ENCODE peak calls at places on chromosomes 3 and 15, in seven cellular contexts. P is body of pancreas; G is breast epithelium; Q is CD8-positive, alpha-beta T cell; C is lung; B is K562; K is heart left ventricle. A is an unnamed sample. For H3K27me3, the result is how much of the 10 kb centered on the place peaks cover.

GRCh38 chr15:41891946-41892345 is 1.9 kb downstream of the SPTBN5 start:
- DNase-seq in P (peak), G (no peak), Q (no peak), C (no peak), B (no peak), K (peak), A (no peak)

GRCh38 chr3:173893066-173893465 is 495.5 kb downstream of the NLGN1 start:
- DNase-seq in P (no peak), G (no peak), Q (no peak), C (no peak), B (no peak), K (no peak), A (no peak)

GRCh38 chr3:122514123-122515019 is at the start of gene KPNA1:
- DNase-seq in P (peak), G (peak), Q (peak), C (peak), B (peak), K (peak), A (peak)

GRCh38 chr3:25690768-25691548 is 26.3 kb upstream of the TOP2B start:
- DNase-seq in P (no peak), G (no peak), Q (no peak), C (no peak), B (no peak), K (no peak), A (no peak)

GRCh38 chr15:90610220-90610619 is 80.5 kb downstream of the CRTC3 start:
- DNase-seq in P (no peak), G (no peak), Q (no peak), C (no peak), B (no peak), K (no peak), A (no peak)

GRCh38 chr3:187976361-187976900 is 177.5 kb upstream of the LPP start:
- DNase-seq in P (no peak), G (no peak), Q (no peak), C (no peak), B (no peak), K (no peak), A (no peak)

GRCh38 chr15:57138260-57138895 is 219.9 kb downstream of the TCF12 start:
- DNase-seq in P (peak), G (no peak), Q (no peak), C (peak), B (peak), K (no peak), A (no peak)

GRCh38 chr3:62874398-62875102 is 666 bp downstream of the CADPS start:
- DNase-seq in P (peak), G (no peak), Q (no peak), C (no peak), B (no peak), K (no peak), A (no peak)

GRCh38 chr15:75763137-75763611 is 50.5 kb upstream of the CSPG4 start:
- DNase-seq in P (no peak), G (no peak), Q (no peak), C (no peak), B (no peak), K (no peak), A (no peak)

GRCh38 chr3:69970827-69971226 is 28.7 kb upstream of the SAMMSON start:
- DNase-seq in P (peak), G (no peak), Q (no peak), C (no peak), B (no peak), K (no peak), A (no peak)

GRCh38 chr15:59280855-59281254 is 74.2 kb downstream of the LDHAL6B start:
- DNase-seq in P (no peak), G (no peak), Q (no peak), C (no peak), B (no peak), K (no peak), A (no peak)

GRCh38 chr15:25175033-25175788 is 220.4 kb downstream of the SNRPN start:
- DNase-seq in P (peak), G (peak), Q (no peak), C (peak), B (no peak), K (no peak), A (no peak)

GRCh38 chr3:101690972-101691371 is 4.5 kb upstream of the RPL24 start:
- DNase-seq in P (no peak), G (no peak), Q (no peak), C (no peak), B (peak), K (no peak), A (no peak)

GRCh38 chr15:95017950-95018349 is 786.6 kb downstream of the MCTP2 start:
- DNase-seq in P (peak), G (peak), Q (no peak), C (no peak), B (no peak), K (peak), A (no peak)

GRCh38 chr3:183185696-183186095 is 23.2 kb upstream of the LAMP3 start:
- DNase-seq in P (no peak), G (no peak), Q (no peak), C (no peak), B (no peak), K (no peak), A (no peak)

GRCh38 chr3:31941230-31941632 is 39.8 kb downstream of the OSBPL10 start:
- DNase-seq in P (no peak), G (no peak), Q (no peak), C (no peak), B (no peak), K (no peak), A (no peak)

GRCh38 chr3:72739521-72740466 is 108.5 kb downstream of the SHQ1 start:
- DNase-seq in P (no peak), G (no peak), Q (no peak), C (no peak), B (peak), K (no peak), A (no peak)

GRCh38 chr15:40281057-40281850 is 1.6 kb downstream of the ANKRD63 start:
- DNase-seq in P (no peak), G (no peak), Q (no peak), C (no peak), B (no peak), K (no peak), A (no peak)

GRCh38 chr3:9701006-9701405 is 2.6 kb upstream of the CPNE9 start:
- DNase-seq in P (no peak), G (no peak), Q (no peak), C (no peak), B (no peak), K (no peak), A (no peak)

GRCh38 chr15:53307952-53308624 is 451.4 kb downstream of the WDR72 start:
- DNase-seq in P (no peak), G (no peak), Q (no peak), C (no peak), B (no peak), K (no peak), A (no peak)

GRCh38 chr3:42254566-42254965 is 11.4 kb downstream of the CCK start:
- DNase-seq in P (no peak), G (no peak), Q (no peak), C (no peak), B (no peak), K (no peak), A (no peak)

GRCh38 chr15:45948226-45948625 is 313.4 kb downstream of the SQOR start:
- DNase-seq in P (no peak), G (no peak), Q (no peak), C (no peak), B (no peak), K (no peak), A (no peak)

GRCh38 chr3:11632564-11632963 is 11.2 kb downstream of the VGLL4 start:
- DNase-seq in P (no peak), G (no peak), Q (no peak), C (no peak), B (no peak), K (no peak), A (no peak)

GRCh38 chr3:165339753-165340152 is 143.6 kb upstream of the SLITRK3 start:
- DNase-seq in P (no peak), G (no peak), Q (no peak), C (no peak), B (no peak), K (no peak), A (no peak)

GRCh38 chr15:81911572-81911971 is 134.2 kb downstream of the MEX3B start:
- DNase-seq in P (no peak), G (no peak), Q (no peak), C (no peak), B (no peak), K (peak), A (no peak)

GRCh38 chr3:157531301-157531660 is 28.1 kb upstream of the VEPH1 start:
- DNase-seq in P (no peak), G (no peak), Q (no peak), C (no peak), B (no peak), K (no peak), A (no peak)

GRCh38 chr3:157531771-157532170 is 28.6 kb upstream of the VEPH1 start:
- DNase-seq in P (no peak), G (no peak), Q (no peak), C (no peak), B (no peak), K (no peak), A (no peak)

GRCh38 chr3:157533298-157533870 is 30.2 kb upstream of the VEPH1 start:
- DNase-seq in P (no peak), G (no peak), Q (no peak), C (no peak), B (no peak), K (no peak), A (no peak)

GRCh38 chr3:157530637-157531300 is 27.6 kb upstream of the VEPH1 start:
- DNase-seq in P (no peak), G (no peak), Q (no peak), C (no peak), B (no peak), K (no peak), A (no peak)

DNA sequence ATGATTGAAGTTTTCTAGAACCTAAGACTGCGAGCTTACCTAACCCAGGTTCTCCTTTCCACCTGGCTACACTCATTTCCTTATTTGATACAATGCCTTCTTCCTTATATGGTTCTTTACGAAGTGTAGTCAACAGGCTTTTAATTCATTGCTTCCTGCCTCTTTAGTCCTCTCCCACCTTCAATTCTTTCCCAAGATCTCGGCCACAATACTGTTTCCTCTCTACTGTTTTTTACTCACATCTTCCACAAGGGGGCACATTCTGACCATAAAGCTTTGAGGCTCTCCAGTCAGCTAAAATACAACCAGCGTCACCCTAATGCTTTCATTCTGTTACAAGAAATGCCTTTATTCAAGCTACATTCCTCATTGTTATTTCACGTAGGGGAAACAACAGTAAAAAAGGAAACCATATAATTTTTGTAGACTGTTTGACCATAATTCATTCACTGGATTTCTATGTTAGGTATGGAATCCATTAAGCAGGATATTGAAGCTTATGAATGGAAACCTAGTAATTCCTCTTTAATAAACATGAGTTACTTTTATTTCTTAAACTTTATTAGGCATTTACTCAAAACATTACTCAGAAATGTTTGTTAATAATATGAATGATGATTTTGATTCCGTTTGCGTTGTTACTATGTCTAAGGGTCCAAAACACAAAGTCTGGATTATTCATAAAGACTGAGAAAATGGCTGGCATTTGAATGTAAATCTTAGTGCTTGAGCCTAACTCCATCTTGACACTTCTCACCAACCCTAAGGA is 29.5 kb upstream of the VEPH1 start:
- DNase-seq in P (peak), G (no peak), Q (no peak), C (no peak), B (peak), K (no peak), A (no peak)
- H3K4me3 ChIP-seq in P (no peak), G (no peak), Q (no peak), C (no peak), B (no peak), K (no peak), A (no peak)

GRCh38 chr3:19254189-19254588 is 105.9 kb downstream of the KCNH8 start:
- DNase-seq in P (no peak), G (no peak), Q (no peak), C (no peak), B (no peak), K (no peak), A (no peak)

GRCh38 chr3:19254784-19255338 is 106.6 kb downstream of the KCNH8 start:
- DNase-seq in P (no peak), G (no peak), Q (no peak), C (no peak), B (no peak), K (no peak), A (no peak)

GRCh38 chr3:19248143-19248542 is 99.8 kb downstream of the KCNH8 start:
- DNase-seq in P (no peak), G (no peak), Q (no peak), C (no peak), B (no peak), K (no peak), A (no peak)

GRCh38 chr3:19256313-19256712 is 108.0 kb downstream of the KCNH8 start:
- DNase-seq in P (no peak), G (no peak), Q (no peak), C (no peak), B (no peak), K (no peak), A (no peak)

GRCh38 chr3:19250959-19251610 is 102.8 kb downstream of the KCNH8 start:
- DNase-seq in P (peak), G (no peak), Q (no peak), C (no peak), B (no peak), K (no peak), A (no peak)
- TF ChIP-seq CTCF in P (peak), G (no peak), Q (no peak), C (no peak), B (no peak), K (no peak), A (no peak)

GRCh38 chr3:162168715-162169114 is 672.1 kb downstream of the OTOL1 start:
- DNase-seq in P (no peak), G (no peak), Q (no peak), C (no peak), B (no peak), K (no peak), A (no peak)
- H3K27me3 ChIP-seq in P (under half), G (under half), Q (under half), C (under half), B (under half), K (under half), A (under half)

DNA sequence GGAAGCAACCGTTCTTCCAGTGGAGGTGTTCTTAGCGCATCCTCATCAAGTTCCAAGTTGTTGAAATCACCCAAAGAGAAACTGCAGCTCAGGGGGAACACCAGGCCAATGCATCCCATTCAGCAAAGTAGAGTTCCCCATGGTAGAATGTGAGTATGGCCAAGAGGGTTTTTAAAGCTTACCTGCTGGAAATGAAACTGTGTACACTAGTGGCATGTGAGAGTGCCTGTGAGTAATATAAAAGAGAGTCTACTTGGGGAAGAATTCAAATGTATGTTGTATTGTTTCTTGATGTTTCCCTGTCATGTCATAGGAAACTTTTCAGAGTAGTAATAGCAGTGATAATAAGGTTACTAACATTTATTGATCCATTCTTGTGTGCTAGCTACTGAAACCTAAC is 43.3 kb downstream of the PSMD6 start:
- DNase-seq in P (no peak), G (no peak), Q (no peak), C (no peak), B (no peak), K (no peak), A (no peak)
- H3K4me3 ChIP-seq in P (no peak), G (no peak), Q (peak), C (no peak), B (no peak), K (no peak), A (no peak)

GRCh38 chr15:50126072-50126471 is 7.0 kb upstream of the ATP8B4 start:
- DNase-seq in P (no peak), G (no peak), Q (no peak), C (no peak), B (no peak), K (no peak), A (no peak)

GRCh38 chr15:50127255-50127777 is 8.3 kb upstream of the ATP8B4 start:
- DNase-seq in P (no peak), G (no peak), Q (no peak), C (no peak), B (no peak), K (no peak), A (no peak)

GRCh38 chr15:50131617-50132016 is 12.6 kb upstream of the ATP8B4 start:
- DNase-seq in P (no peak), G (no peak), Q (no peak), C (no peak), B (no peak), K (no peak), A (no peak)

GRCh38 chr15:50124557-50125080 is 5.6 kb upstream of the ATP8B4 start:
- DNase-seq in P (no peak), G (no peak), Q (no peak), C (no peak), B (no peak), K (no peak), A (no peak)

DNA sequence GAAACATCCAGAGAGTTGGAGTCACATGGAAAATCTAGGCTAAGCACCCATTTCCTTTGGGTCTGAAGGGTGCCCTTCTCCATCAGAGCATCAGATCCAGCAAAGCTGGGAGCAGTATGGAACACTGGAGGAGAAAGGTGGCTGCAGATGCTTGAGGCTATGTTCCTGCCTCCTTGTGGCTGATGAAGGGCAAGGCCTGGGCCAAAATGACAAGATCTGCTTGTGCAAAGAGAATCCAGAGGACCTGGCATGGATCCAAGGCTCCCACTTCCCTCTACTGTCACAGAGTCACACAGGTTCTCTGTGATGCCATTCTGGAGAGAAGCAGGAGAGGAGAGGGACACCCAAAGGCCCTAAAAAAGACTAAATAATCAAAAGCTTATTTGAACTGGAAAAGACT is 9.2 kb upstream of the ATP8B4 start:
- DNase-seq in P (peak), G (no peak), Q (no peak), C (peak), B (peak), K (peak), A (no peak)
- TF ChIP-seq CTCF in P (no peak), G (no peak), Q (no peak), C (no peak), B (peak), K (no peak), A (no peak)

GRCh38 chr15:74135041-74135565 is 4.7 kb downstream of the ISLR2 start:
- DNase-seq in P (no peak), G (no peak), Q (no peak), C (no peak), B (no peak), K (no peak), A (no peak)
- H3K27me3 ChIP-seq in P (under half), G (half or more), Q (under half), C (under half), B (half or more), K (under half), A (under half)

DNA sequence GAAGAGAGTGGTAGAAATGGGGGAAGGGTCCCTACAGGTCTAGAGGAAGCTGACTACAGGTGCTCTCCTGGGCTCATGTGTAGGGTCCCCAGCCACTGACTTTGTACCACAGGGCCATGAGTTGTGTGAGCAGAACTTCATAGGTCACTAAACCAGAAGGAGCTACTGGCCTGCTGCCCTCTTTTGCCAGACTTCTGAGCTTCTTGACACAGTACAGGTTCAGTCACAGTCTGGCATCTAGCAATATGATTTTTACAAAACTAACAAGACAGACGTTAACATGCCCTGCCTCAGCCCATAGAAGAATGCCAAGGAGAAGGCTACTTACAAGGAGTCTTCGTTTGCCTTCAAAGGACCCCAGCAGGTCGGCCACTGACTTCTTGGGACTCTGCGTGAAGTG is 3.2 kb downstream of the CCDC80 start:
- DNase-seq in P (no peak), G (no peak), Q (no peak), C (no peak), B (no peak), K (no peak), A (no peak)
- H3K4me3 ChIP-seq in P (no peak), G (peak), Q (no peak), C (peak), B (no peak), K (peak), A (no peak)

GRCh38 chr15:78242128-78242527 is 7.8 kb upstream of the ACSBG1 start:
- DNase-seq in P (no peak), G (no peak), Q (no peak), C (no peak), B (peak), K (no peak), A (no peak)
- TF ChIP-seq CTCF in P (no peak), G (no peak), Q (no peak), C (no peak), B (peak), K (peak), A (peak)